ENCODE peak calls at places on chromosomes 2 and 18, in five cellular contexts. C is A549, Q is GM12878, D is HCT116, U is H1. F is an unnamed sample.

GRCh38 chr2:64090264-64090663 is 54.0 kb downstream of the PELI1 start:
- DNase-seq in C (no peak), Q (no peak), D (no peak), U (no peak), F (no peak)

GRCh38 chr2:72932045-72932444 is 14.7 kb downstream of the EMX1 start:
- DNase-seq in C (no peak), Q (no peak), D (no peak), U (no peak), F (peak; percentile 54)

GRCh38 chr2:10527585-10527984 is 79.5 kb upstream of the ODC1 start:
- DNase-seq in C (no peak), Q (no peak), D (no peak), U (no peak), F (no peak)

GRCh38 chr2:240136671-240137292 is 677 bp upstream of the COPS9 start:
- DNase-seq in C (no peak), Q (no peak), D (no peak), U (no peak), F (no peak)

GRCh38 chr2:154329510-154329909 is 369.0 kb upstream of the KCNJ3 start:
- DNase-seq in C (no peak), Q (no peak), D (no peak), U (no peak), F (no peak)

GRCh38 chr2:2795438-2796091 is 464.5 kb upstream of the MYT1L start:
- DNase-seq in C (no peak), Q (no peak), D (no peak), U (no peak), F (no peak)

GRCh38 chr18:11752116-11752911 is 63.2 kb downstream of the GNAL start:
- DNase-seq in C (peak; percentile 37), Q (no peak), D (no peak), U (peak; percentile 68), F (peak; percentile 30)

GRCh38 chr18:58407263-58407648 is 221.6 kb downstream of the ALPK2 start:
- DNase-seq in C (peak; percentile 59), Q (no peak), D (no peak), U (no peak), F (no peak)

GRCh38 chr2:240629968-240630770 is 4.9 kb downstream of the GPR35 start:
- DNase-seq in C (no peak), Q (no peak), D (no peak), U (no peak), F (no peak)

GRCh38 chr2:120683701-120684100 is 52.0 kb upstream of the GLI2 start:
- DNase-seq in C (no peak), Q (no peak), D (no peak), U (no peak), F (no peak)

GRCh38 chr2:224155896-224156295 is 116.8 kb upstream of the SERPINE2 start:
- DNase-seq in C (no peak), Q (no peak), D (no peak), U (no peak), F (peak; percentile 30)
- TF ChIP-seq CEBPB in C (no peak), Q (no peak), D (no peak), U (no peak), F (no peak)

GRCh38 chr2:213002383-213002782 is 149.0 kb downstream of the IKZF2 start:
- DNase-seq in C (no peak), Q (no peak), D (no peak), U (no peak), F (no peak)

GRCh38 chr2:213001285-213001910 is 150.0 kb downstream of the IKZF2 start:
- DNase-seq in C (no peak), Q (no peak), D (no peak), U (no peak), F (no peak)

GRCh38 chr2:212997526-212998020 is 153.8 kb downstream of the IKZF2 start:
- DNase-seq in C (no peak), Q (no peak), D (no peak), U (no peak), F (no peak)

GRCh38 chr2:212995920-212996319 is 155.5 kb downstream of the IKZF2 start:
- DNase-seq in C (no peak), Q (no peak), D (no peak), U (no peak), F (peak; percentile 78)

DNA sequence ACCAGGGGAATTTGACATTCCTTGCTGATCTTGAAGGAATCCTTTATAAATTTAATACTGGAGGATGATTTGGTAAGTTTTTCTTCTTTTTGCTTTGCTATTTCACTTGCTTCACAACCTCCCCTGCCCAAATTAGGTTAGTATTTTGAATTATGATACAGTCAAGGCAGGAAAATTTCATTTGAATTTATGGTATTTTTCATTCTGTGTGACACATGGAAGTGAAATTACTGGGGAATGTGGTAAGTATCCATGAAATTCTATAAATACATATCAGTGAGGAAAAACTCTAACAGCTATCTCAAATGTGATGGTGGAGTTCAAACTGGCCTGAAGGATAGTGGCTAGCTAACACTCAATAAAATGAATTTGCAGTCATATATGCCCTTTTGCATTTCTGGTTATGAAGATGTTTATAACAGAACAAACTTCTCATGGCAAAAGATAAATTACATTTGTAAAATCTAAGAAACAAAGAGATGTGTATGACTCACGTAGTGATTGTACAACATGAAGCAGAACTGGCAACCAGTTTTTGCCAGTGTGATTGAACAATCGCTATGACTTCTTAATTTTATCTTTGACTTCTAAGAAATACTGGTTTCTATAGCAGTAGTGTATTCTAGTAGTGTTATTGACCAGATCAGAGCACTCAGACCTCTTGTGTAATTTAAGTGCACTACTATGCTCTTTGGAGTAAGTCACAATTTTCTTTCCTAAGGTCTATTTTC is 152.6 kb downstream of the IKZF2 start:
- DNase-seq in C (no peak), Q (no peak), D (no peak), U (no peak), F (peak; percentile 50)
- TF ChIP-seq CEBPB in C (no peak), Q (no peak), D (no peak), U (no peak), F (peak; percentile 56)

GRCh38 chr2:181300600-181301291 is 156.4 kb upstream of the ITGA4 start:
- DNase-seq in C (no peak), Q (no peak), D (no peak), U (no peak), F (no peak)
- TF ChIP-seq CEBPB in C (peak; percentile 32), Q (no peak), D (no peak), U (peak; percentile 43), F (peak; percentile 60)

DNA sequence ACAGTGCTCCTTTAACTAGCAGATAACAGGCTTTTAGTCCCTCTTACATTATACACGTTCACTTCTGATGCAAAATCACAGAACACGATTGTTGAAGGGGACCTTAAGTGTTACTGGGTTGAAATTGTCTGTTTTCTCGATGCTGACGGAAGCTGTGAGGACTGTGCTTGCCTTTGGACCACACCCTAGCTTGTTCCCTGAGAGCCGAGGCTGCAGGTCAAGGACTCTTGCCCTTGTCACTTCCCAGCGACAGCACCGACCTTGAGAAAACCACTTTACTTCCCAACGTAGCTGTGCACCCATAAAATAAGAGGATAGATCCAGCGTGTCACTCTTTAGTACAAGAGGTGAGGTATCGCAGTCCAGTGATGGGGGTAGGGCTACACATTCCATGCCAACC is 701.0 kb downstream of the DCDC2C start:
- DNase-seq in C (no peak), Q (no peak), D (no peak), U (no peak), F (no peak)
- TF ChIP-seq CEBPB in C (no peak), Q (no peak), D (no peak), U (no peak), F (no peak)

GRCh38 chr2:191856111-191856876 is 9.4 kb upstream of the CAVIN2 start:
- DNase-seq in C (no peak), Q (no peak), D (no peak), U (no peak), F (no peak)
- TF ChIP-seq CEBPB in C (no peak), Q (no peak), D (no peak), U (no peak), F (no peak)

DNA sequence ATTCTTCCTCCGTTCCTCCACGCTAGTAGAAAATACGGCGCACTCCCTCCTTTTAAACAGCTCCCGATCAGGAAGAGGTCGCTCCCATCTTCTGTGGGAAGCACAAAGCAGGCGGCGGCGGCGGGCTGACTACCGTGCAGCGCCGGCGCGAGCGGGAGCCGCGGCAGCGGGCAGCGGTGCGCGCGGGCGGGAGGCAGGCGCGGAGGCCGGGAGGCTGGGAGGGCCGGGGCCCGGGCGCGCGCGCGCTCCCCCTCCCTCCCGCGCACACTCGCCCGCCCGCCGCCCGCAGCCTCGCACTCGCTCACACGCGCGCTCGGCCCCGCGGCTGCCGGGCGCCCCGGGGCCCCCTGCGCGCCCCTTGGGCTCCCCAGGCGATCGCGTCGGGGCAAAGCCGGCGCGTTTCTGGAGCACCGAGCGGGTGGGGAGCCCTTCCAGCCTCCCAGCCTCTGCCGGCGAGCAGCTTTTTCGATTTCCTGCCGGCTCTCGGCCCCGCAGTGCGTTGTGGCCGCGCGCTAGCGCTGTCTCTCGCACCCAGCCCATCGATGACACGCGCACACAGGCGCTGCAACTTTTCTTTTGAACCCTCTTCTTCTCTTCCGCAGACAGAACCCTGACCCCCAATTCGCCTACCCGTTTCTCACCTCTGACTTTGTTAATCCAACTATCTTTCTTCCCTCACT is at the start of gene SLC8A1:
- DNase-seq in C (peak; percentile 49), Q (no peak), D (no peak), U (peak; percentile 62), F (peak; percentile 49)
- TF ChIP-seq CEBPB in C (no peak), Q (no peak), D (no peak), U (no peak), F (no peak)

GRCh38 chr2:74551942-74552913 is 1.5 kb downstream of the LOXL3 start:
- DNase-seq in C (no peak), Q (no peak), D (no peak), U (no peak), F (no peak)
- TF ChIP-seq CEBPB in C (no peak), Q (no peak), D (no peak), U (no peak), F (no peak)

F was measured in IMR-90.